ENCODE peak calls at places on chromosomes 2 and 18, in five cellular contexts. C, A, T, J and K are unnamed samples.

GRCh38 chr2:105736145-105736544 is 8.6 kb upstream of the NCK2 start:
- DNase-seq in C (no peak), A (no peak), J (no peak), T (no peak), K (no peak)

GRCh38 chr2:56088411-56088810 is 95.4 kb upstream of the CCDC85A start:
- DNase-seq in J (no peak), A (peak; percentile 30), C (no peak), T (no peak), K (no peak)

GRCh38 chr18:2878656-2879330 is 32.0 kb downstream of the EMILIN2 start:
- DNase-seq in A (no peak), C (no peak), J (no peak), T (no peak), K (no peak)

GRCh38 chr2:66421618-66422017 is 13.3 kb upstream of the MEIS1 start:
- DNase-seq in A (no peak), J (no peak), C (no peak), T (no peak), K (no peak)

GRCh38 chr18:57898506-57899124 is 95.5 kb upstream of the ATP8B1 start:
- DNase-seq in A (peak; percentile 84), C (no peak), J (no peak), T (peak; percentile 34), K (no peak)

GRCh38 chr2:9251154-9252001 is 44.8 kb downstream of the ASAP2 start:
- DNase-seq in T (no peak), A (peak; percentile 84), J (peak; percentile 44), C (peak; percentile 57), K (peak; percentile 24)

GRCh38 chr2:65799455-65799854 is 367.1 kb upstream of the SPRED2 start:
- DNase-seq in T (no peak), A (no peak), C (no peak), J (no peak), K (no peak)

GRCh38 chr2:173132531-173132930 is 56.9 kb downstream of the MAP3K20 start:
- DNase-seq in A (no peak), J (no peak), C (no peak), T (no peak), K (no peak)

GRCh38 chr2:181234429-181235410 is 222.5 kb upstream of the ITGA4 start:
- DNase-seq in A (no peak), J (no peak), C (no peak), T (no peak), K (no peak)

GRCh38 chr2:65057391-65058052 is 1.3 kb downstream of the CEP68 start:
- DNase-seq in C (no peak), T (no peak), J (no peak), A (peak; percentile 66), K (no peak)

GRCh38 chr2:60549250-60550150 is 4.0 kb downstream of the BCL11A start:
- DNase-seq in T (no peak), A (peak; percentile 38), C (peak; percentile 21), J (peak; percentile 67), K (no peak)

GRCh38 chr18:55869965-55870585 is 282.1 kb upstream of the TCF4 start:
- DNase-seq in J (no peak), A (peak; percentile 41), T (no peak), C (peak; percentile 20), K (no peak)

GRCh38 chr2:236105955-236106607 is 62.1 kb downstream of the GBX2 start:
- DNase-seq in C (no peak), T (no peak), J (no peak), A (no peak), K (no peak)

GRCh38 chr18:12890964-12891363 is 6.9 kb upstream of the PTPN2 start:
- DNase-seq in T (no peak), C (no peak), A (no peak), J (no peak), K (no peak)

GRCh38 chr2:210663574-210663973 is 107.2 kb downstream of the CPS1 start:
- DNase-seq in A (peak; percentile 20), C (no peak), T (no peak), J (peak; percentile 48), K (peak; percentile 16)

GRCh38 chr2:112622528-112622849 is 23.2 kb upstream of the SLC20A1 start:
- DNase-seq in A (peak; percentile 97), J (peak; percentile 40), T (no peak), C (no peak), K (no peak)

GRCh38 chr18:9038277-9038871 is 64.1 kb upstream of the NDUFV2 start:
- DNase-seq in J (no peak), C (no peak), T (peak; percentile 28), A (peak; percentile 55), K (peak; percentile 10)

GRCh38 chr2:226220511-226220910 is 579.1 kb downstream of the IRS1 start:
- DNase-seq in J (no peak), T (no peak), C (no peak), A (no peak), K (no peak)

GRCh38 chr2:178197791-178198190 is 3.5 kb downstream of the OSBPL6 start:
- DNase-seq in T (no peak), C (no peak), A (no peak), J (no peak), K (no peak)

GRCh38 chr18:11366410-11366809 is 217.0 kb upstream of the PIEZO2 start:
- DNase-seq in J (no peak), T (no peak), C (no peak), A (peak; percentile 41), K (no peak)

GRCh38 chr2:38268691-38269309 is 108.3 kb downstream of the ATL2 start:
- DNase-seq in T (no peak), A (peak; percentile 69), C (no peak), J (no peak), K (no peak)

GRCh38 chr18:76486029-76486428 is 9.0 kb downstream of the ZNF516 start:
- DNase-seq in J (no peak), C (no peak), T (no peak), A (no peak), K (no peak)

GRCh38 chr2:233352141-233352842 is 2.0 kb upstream of the DGKD start:
- DNase-seq in A (no peak), J (peak; percentile 4), C (no peak), T (no peak), K (no peak)

GRCh38 chr2:53970095-53970897 is 497 bp downstream of the PSME4 start:
- DNase-seq in C (peak; percentile 37), T (no peak), J (peak; percentile 58), A (peak; percentile 48), K (peak; percentile 49)

GRCh38 chr18:44799422-44800421 is 119.0 kb downstream of the SETBP1 start:
- DNase-seq in J (no peak), T (peak; percentile 65), A (no peak), C (no peak), K (no peak)

GRCh38 chr2:7418343-7418742 is 501.1 kb downstream of the RNF144A start:
- DNase-seq in T (no peak), C (peak; percentile 23), J (peak; percentile 13), A (no peak), K (no peak)

GRCh38 chr2:43453771-43454170 is 142.1 kb downstream of the THADA start:
- DNase-seq in C (no peak), T (no peak), A (no peak), J (no peak), K (no peak)

GRCh38 chr18:55743133-55743532 is 155.1 kb upstream of the TCF4 start:
- DNase-seq in J (no peak), A (peak; percentile 61), C (no peak), T (no peak), K (no peak)

GRCh38 chr2:53913721-53914120 is 54.0 kb upstream of the GPR75 start:
- DNase-seq in T (peak; percentile 25), C (no peak), J (no peak), A (peak; percentile 51), K (no peak)

GRCh38 chr2:55148269-55148668 is 83.8 kb downstream of the CLHC1 start:
- DNase-seq in J (no peak), C (no peak), A (no peak), T (no peak), K (no peak)

DNA sequence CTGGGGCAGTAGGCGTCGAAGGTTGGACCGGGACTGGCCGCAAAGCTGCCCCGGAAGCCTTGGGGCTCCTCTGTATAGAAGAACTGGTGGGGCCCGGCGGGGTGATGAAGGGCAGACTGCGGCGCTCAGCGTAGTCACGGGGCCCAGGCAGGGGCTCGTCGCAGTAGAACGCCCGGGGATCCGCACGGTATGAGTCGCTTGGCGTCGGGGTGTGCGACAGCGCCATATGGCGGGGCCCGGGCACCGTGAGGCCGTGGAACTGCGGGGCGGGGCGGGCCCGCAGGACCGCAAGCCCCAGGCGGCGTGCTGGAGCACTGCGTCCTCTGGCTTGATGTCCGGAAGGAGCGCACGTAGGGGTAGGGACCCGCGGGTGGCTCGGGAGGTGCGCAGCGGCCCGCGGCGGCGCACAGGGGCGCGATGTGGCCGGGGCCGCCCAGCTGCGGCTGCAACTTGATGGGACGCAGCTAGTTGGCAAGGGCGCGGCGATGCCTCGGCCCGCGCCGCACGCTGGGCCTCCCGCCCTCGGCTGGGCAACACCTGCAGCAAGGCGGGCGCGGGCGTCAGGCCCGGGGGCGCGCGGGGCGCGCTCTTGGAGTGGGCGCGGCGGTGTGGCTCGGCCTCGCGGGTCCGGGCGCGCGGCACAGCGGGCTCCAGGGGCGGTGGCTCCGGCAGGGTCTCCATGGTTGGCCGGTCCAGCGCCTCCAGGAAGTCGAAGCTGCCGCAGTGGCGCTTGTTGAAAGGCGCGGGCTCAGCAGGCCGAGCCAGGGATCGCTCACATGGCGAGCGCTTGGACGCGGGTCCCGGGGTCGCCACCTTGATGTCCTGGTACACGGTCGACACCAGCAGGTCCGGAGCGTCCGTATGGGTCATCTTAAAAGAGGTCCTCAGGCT is 251.4 kb downstream of the ANKRD30B start:
- DNase-seq in T (no peak), J (no peak), A (no peak), C (no peak), K (no peak)
- H3K4me3 ChIP-seq in T (no peak overlapping the region), J (no peak overlapping the region), A (no peak overlapping the region), C (no peak overlapping the region), K (no peak overlapping the region)

GRCh38 chr2:170737821-170738220 is 22.7 kb downstream of the SP5 start:
- DNase-seq in C (no peak), A (peak; percentile 17), J (peak; percentile 26), T (no peak), K (no peak)

GRCh38 chr2:170737406-170737805 is 22.3 kb downstream of the SP5 start:
- DNase-seq in A (no peak), J (no peak), C (no peak), T (no peak), K (no peak)

GRCh38 chr2:170733821-170734600 is 18.9 kb downstream of the SP5 start:
- DNase-seq in C (no peak), A (no peak), T (no peak), J (peak; percentile 30), K (no peak)

GRCh38 chr2:170739048-170739447 is 23.9 kb downstream of the SP5 start:
- DNase-seq in T (peak; percentile 81), C (no peak), A (peak; percentile 97), J (peak; percentile 65), K (peak; percentile 39)

GRCh38 chr2:170736628-170737027 is 21.5 kb downstream of the SP5 start:
- DNase-seq in C (no peak), A (no peak), T (no peak), J (no peak), K (no peak)
- H3K4me3 ChIP-seq in C (no peak overlapping the region), A (no peak overlapping the region), T (no peak overlapping the region), J (no peak overlapping the region), K (no peak overlapping the region)

GRCh38 chr18:48007381-48007780 is 76.9 kb upstream of the SMAD2 start:
- DNase-seq in T (no peak), A (no peak), J (no peak), C (no peak), K (no peak)
- H3K4me3 ChIP-seq in T (no peak overlapping the region), A (peak overlapping the region; percentile 61), J (no peak overlapping the region), C (no peak overlapping the region), K (no peak overlapping the region)

DNA sequence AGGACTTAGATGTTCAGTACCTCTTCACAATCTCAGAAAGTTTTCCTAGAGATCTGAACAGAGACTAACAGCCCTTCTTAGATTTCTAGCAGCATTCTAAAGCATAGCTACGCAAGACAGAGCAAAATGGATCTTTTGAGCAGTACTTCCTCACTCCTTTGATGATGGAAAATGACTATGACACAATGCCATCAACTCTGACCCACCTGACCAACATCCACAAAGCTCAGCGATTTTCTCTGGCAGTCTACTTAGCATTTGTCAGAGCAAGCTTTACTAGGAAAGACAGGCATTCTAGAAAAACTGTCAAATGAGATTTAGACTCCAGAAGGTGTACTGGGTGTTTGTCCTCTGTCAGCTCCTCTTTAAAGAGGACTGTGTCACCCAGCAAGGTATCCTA is 180.9 kb upstream of the ACVR2A start:
- DNase-seq in J (no peak), C (no peak), A (no peak), T (no peak), K (no peak)
- H3K4me3 ChIP-seq in J (no peak overlapping the region), C (no peak overlapping the region), A (no peak overlapping the region), T (no peak overlapping the region), K (no peak overlapping the region)